ENCODE peak calls at places on chromosomes 12 and 14, in ten cellular contexts. One of them, this sample, is unnamed.

GRCh38 chr12:51393676-51394545 is 2.7 kb upstream of the GALNT6 start:
- DNase-seq in endothelial cell of umbilical vein: peak; percentile 85
- DNase-seq in fibroblast of the aortic adventitia: peak; percentile 64
- DNase-seq in MM.1S: no peak
- DNase-seq in colonic mucosa: no peak
- DNase-seq in ovary: no peak
- DNase-seq in lower lobe of right lung: no peak
- DNase-seq in heart right ventricle: peak; percentile 20
- DNase-seq in fibroblast of mammary gland: peak; percentile 93
- DNase-seq in BJ: peak; percentile 90
- DNase-seq in this sample: peak; percentile 35

GRCh38 chr12:83015390-83016225 is 328.9 kb downstream of the TMTC2 start:
- DNase-seq in endothelial cell of umbilical vein: peak; percentile 77
- DNase-seq in fibroblast of the aortic adventitia: no peak
- DNase-seq in MM.1S: no peak
- DNase-seq in colonic mucosa: no peak
- DNase-seq in ovary: peak; percentile 32
- DNase-seq in lower lobe of right lung: no peak
- DNase-seq in heart right ventricle: no peak
- DNase-seq in fibroblast of mammary gland: peak; percentile 1
- DNase-seq in BJ: no peak
- DNase-seq in this sample: no peak

GRCh38 chr12:88644946-88645702 is 64.9 kb upstream of the KITLG start:
- DNase-seq in endothelial cell of umbilical vein: no peak
- DNase-seq in fibroblast of the aortic adventitia: no peak
- DNase-seq in MM.1S: peak; percentile 14
- DNase-seq in colonic mucosa: no peak
- DNase-seq in ovary: no peak
- DNase-seq in lower lobe of right lung: no peak
- DNase-seq in heart right ventricle: no peak
- DNase-seq in fibroblast of mammary gland: no peak
- DNase-seq in BJ: no peak
- DNase-seq in this sample: no peak

GRCh38 chr14:73227812-73228781 is 9.2 kb upstream of the PAPLN start:
- DNase-seq in endothelial cell of umbilical vein: peak; percentile 96
- DNase-seq in fibroblast of the aortic adventitia: peak; percentile 89
- DNase-seq in MM.1S: no peak
- DNase-seq in colonic mucosa: peak; percentile 30
- DNase-seq in ovary: peak; percentile 74
- DNase-seq in lower lobe of right lung: peak; percentile 40
- DNase-seq in heart right ventricle: peak; percentile 42
- DNase-seq in fibroblast of mammary gland: peak; percentile 93
- DNase-seq in BJ: peak; percentile 44
- DNase-seq in this sample: peak; percentile 93

GRCh38 chr14:91065266-91065665 is 4.8 kb upstream of the RPS6KA5 start:
- DNase-seq in endothelial cell of umbilical vein: no peak
- DNase-seq in fibroblast of the aortic adventitia: no peak
- DNase-seq in MM.1S: no peak
- DNase-seq in colonic mucosa: no peak
- DNase-seq in ovary: no peak
- DNase-seq in lower lobe of right lung: no peak
- DNase-seq in heart right ventricle: no peak
- DNase-seq in fibroblast of mammary gland: peak; percentile 2
- DNase-seq in BJ: no peak
- DNase-seq in this sample: no peak

GRCh38 chr12:40946612-40947194 is 241.4 kb upstream of the PDZRN4 start:
- DNase-seq in endothelial cell of umbilical vein: peak; percentile 55
- DNase-seq in fibroblast of the aortic adventitia: peak; percentile 59
- DNase-seq in MM.1S: peak; percentile 51
- DNase-seq in colonic mucosa: no peak
- DNase-seq in ovary: no peak
- DNase-seq in lower lobe of right lung: no peak
- DNase-seq in heart right ventricle: no peak
- DNase-seq in fibroblast of mammary gland: peak; percentile 52
- DNase-seq in BJ: no peak
- DNase-seq in this sample: no peak

GRCh38 chr14:77245820-77246219 is 25.2 kb downstream of the NGB start:
- DNase-seq in endothelial cell of umbilical vein: no peak
- DNase-seq in fibroblast of the aortic adventitia: no peak
- DNase-seq in MM.1S: no peak
- DNase-seq in colonic mucosa: no peak
- DNase-seq in ovary: no peak
- DNase-seq in lower lobe of right lung: no peak
- DNase-seq in heart right ventricle: no peak
- DNase-seq in fibroblast of mammary gland: peak; percentile 1
- DNase-seq in BJ: no peak
- DNase-seq in this sample: no peak

GRCh38 chr12:124389537-124390441 is 94.9 kb downstream of the RFLNA start:
- DNase-seq in endothelial cell of umbilical vein: no peak
- DNase-seq in fibroblast of the aortic adventitia: no peak
- DNase-seq in MM.1S: no peak
- DNase-seq in colonic mucosa: peak; percentile 71
- DNase-seq in ovary: peak; percentile 59
- DNase-seq in lower lobe of right lung: no peak
- DNase-seq in heart right ventricle: no peak
- DNase-seq in fibroblast of mammary gland: no peak
- DNase-seq in BJ: no peak
- DNase-seq in this sample: no peak

GRCh38 chr14:101361451-101362433 is 199.6 kb upstream of the DIO3 start:
- DNase-seq in endothelial cell of umbilical vein: no peak
- DNase-seq in fibroblast of the aortic adventitia: no peak
- DNase-seq in MM.1S: no peak
- DNase-seq in colonic mucosa: no peak
- DNase-seq in ovary: no peak
- DNase-seq in lower lobe of right lung: no peak
- DNase-seq in heart right ventricle: no peak
- DNase-seq in fibroblast of mammary gland: no peak
- DNase-seq in BJ: no peak
- DNase-seq in this sample: no peak

GRCh38 chr14:101358726-101359125 is 202.6 kb upstream of the DIO3 start:
- DNase-seq in endothelial cell of umbilical vein: no peak
- DNase-seq in fibroblast of the aortic adventitia: no peak
- DNase-seq in MM.1S: no peak
- DNase-seq in colonic mucosa: no peak
- DNase-seq in ovary: no peak
- DNase-seq in lower lobe of right lung: no peak
- DNase-seq in heart right ventricle: no peak
- DNase-seq in fibroblast of mammary gland: no peak
- DNase-seq in BJ: no peak
- DNase-seq in this sample: no peak

GRCh38 chr14:101361044-101361443 is 200.3 kb upstream of the DIO3 start:
- DNase-seq in endothelial cell of umbilical vein: no peak
- DNase-seq in fibroblast of the aortic adventitia: no peak
- DNase-seq in MM.1S: no peak
- DNase-seq in colonic mucosa: no peak
- DNase-seq in ovary: no peak
- DNase-seq in lower lobe of right lung: no peak
- DNase-seq in heart right ventricle: no peak
- DNase-seq in fibroblast of mammary gland: no peak
- DNase-seq in BJ: no peak
- DNase-seq in this sample: no peak

GRCh38 chr14:101359221-101360044 is 201.9 kb upstream of the DIO3 start:
- DNase-seq in endothelial cell of umbilical vein: no peak
- DNase-seq in fibroblast of the aortic adventitia: no peak
- DNase-seq in MM.1S: no peak
- DNase-seq in colonic mucosa: peak; percentile 37
- DNase-seq in ovary: peak; percentile 71
- DNase-seq in lower lobe of right lung: no peak
- DNase-seq in heart right ventricle: no peak
- DNase-seq in fibroblast of mammary gland: peak; percentile 6
- DNase-seq in BJ: peak; percentile 49
- DNase-seq in this sample: no peak

DNA sequence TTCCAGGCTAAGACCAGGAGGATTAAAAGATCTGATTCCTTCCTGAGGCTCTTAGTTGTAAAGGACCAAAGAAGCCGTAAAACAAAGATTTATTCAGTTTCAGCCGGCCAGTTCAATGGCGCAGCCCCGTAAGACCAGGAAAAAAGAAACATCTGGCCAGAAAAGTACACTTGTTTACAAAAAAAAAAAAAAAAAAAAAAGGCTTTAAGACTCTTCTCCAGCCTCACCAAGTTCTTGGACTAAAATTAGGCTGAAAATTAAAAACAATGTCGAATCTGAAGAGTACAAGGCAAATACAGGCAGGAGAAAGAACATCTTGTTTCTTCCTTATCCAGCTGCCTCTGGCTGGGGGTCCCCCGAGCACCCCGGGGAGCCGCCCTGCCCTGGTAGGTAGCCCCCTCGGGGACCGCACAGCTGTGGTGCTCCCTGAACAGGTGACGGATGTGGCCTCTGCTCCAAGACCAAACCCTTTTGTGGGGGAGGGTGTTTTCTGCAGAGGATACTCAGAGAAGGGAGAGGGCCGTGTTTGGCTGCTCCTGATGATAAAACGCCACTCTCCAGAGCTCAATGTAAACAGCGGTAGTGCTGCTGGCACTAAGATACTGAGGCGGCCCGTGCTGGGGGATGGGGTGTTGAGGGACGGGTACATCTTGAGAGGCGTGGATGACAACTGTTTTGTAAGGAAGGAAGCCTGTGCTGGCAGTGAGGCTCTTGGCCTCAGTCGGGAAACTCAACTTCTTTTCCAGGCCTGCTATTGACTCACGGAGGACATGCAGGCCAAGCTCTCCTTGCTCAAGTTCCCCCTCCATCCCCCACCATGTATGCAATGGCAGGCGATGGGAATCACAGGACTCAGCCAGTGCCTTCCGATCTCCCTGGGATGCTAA is 201.0 kb upstream of the DIO3 start:
- DNase-seq in endothelial cell of umbilical vein: no peak
- DNase-seq in fibroblast of the aortic adventitia: no peak
- DNase-seq in MM.1S: no peak
- DNase-seq in colonic mucosa: peak; percentile 58
- DNase-seq in ovary: peak; percentile 66
- DNase-seq in lower lobe of right lung: no peak
- DNase-seq in heart right ventricle: peak; percentile 25
- DNase-seq in fibroblast of mammary gland: peak; percentile 25
- DNase-seq in BJ: no peak
- DNase-seq in this sample: no peak
- TF ChIP-seq CTCF in endothelial cell of umbilical vein: no peak
- TF ChIP-seq CTCF in fibroblast of the aortic adventitia: no peak
- TF ChIP-seq CTCF in MM.1S: no peak
- TF ChIP-seq CTCF in colonic mucosa: no peak
- TF ChIP-seq CTCF in ovary: no peak
- TF ChIP-seq CTCF in lower lobe of right lung: no peak
- TF ChIP-seq CTCF in heart right ventricle: no peak
- TF ChIP-seq CTCF in fibroblast of mammary gland: no peak
- TF ChIP-seq CTCF in BJ: no peak
- TF ChIP-seq CTCF in this sample: no peak

DNA sequence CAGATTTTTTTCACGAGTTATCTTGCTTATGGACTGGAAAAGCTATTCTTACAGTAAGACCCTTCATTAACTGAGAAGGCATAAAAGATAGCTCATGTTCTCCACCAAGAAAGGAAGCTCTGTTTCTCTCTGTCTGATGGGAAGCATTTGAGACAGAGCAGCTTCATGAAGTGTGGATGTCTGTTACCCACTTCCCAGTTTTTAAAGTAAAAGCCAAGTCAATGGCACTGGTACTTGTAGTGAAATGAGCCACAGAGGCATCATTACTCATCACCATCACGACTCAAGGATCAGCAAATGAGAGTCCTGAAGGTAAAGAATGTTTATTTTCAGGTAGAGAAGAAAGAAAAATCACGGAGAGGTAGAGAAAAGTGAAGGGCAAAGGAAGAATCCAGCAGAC is 483.7 kb downstream of the ZFP36L1 start:
- DNase-seq in endothelial cell of umbilical vein: no peak
- DNase-seq in fibroblast of the aortic adventitia: no peak
- DNase-seq in MM.1S: no peak
- DNase-seq in colonic mucosa: no peak
- DNase-seq in ovary: no peak
- DNase-seq in lower lobe of right lung: no peak
- DNase-seq in heart right ventricle: no peak
- DNase-seq in fibroblast of mammary gland: no peak
- DNase-seq in BJ: no peak
- DNase-seq in this sample: no peak
- H3K4me3 ChIP-seq in endothelial cell of umbilical vein: no peak overlapping the region
- H3K4me3 ChIP-seq in fibroblast of the aortic adventitia: no peak overlapping the region
- H3K4me3 ChIP-seq in MM.1S: no peak overlapping the region
- H3K4me3 ChIP-seq in colonic mucosa: no peak overlapping the region
- H3K4me3 ChIP-seq in ovary: no peak overlapping the region
- H3K4me3 ChIP-seq in lower lobe of right lung: no peak overlapping the region
- H3K4me3 ChIP-seq in heart right ventricle: no peak overlapping the region
- H3K4me3 ChIP-seq in fibroblast of mammary gland: no peak overlapping the region
- H3K4me3 ChIP-seq in BJ: no peak overlapping the region
- H3K4me3 ChIP-seq in this sample: no peak overlapping the region

GRCh38 chr12:112091563-112091962 is 17.0 kb downstream of the NAA25 start:
- DNase-seq in endothelial cell of umbilical vein: no peak
- DNase-seq in fibroblast of the aortic adventitia: no peak
- DNase-seq in MM.1S: no peak
- DNase-seq in colonic mucosa: no peak
- DNase-seq in ovary: no peak
- DNase-seq in lower lobe of right lung: no peak
- DNase-seq in heart right ventricle: no peak
- DNase-seq in fibroblast of mammary gland: no peak
- DNase-seq in BJ: no peak
- DNase-seq in this sample: no peak

GRCh38 chr12:112087851-112088250 is 20.7 kb downstream of the NAA25 start:
- DNase-seq in endothelial cell of umbilical vein: no peak
- DNase-seq in fibroblast of the aortic adventitia: no peak
- DNase-seq in MM.1S: no peak
- DNase-seq in colonic mucosa: no peak
- DNase-seq in ovary: no peak
- DNase-seq in lower lobe of right lung: no peak
- DNase-seq in heart right ventricle: no peak
- DNase-seq in fibroblast of mammary gland: no peak
- DNase-seq in BJ: no peak
- DNase-seq in this sample: no peak

DNA sequence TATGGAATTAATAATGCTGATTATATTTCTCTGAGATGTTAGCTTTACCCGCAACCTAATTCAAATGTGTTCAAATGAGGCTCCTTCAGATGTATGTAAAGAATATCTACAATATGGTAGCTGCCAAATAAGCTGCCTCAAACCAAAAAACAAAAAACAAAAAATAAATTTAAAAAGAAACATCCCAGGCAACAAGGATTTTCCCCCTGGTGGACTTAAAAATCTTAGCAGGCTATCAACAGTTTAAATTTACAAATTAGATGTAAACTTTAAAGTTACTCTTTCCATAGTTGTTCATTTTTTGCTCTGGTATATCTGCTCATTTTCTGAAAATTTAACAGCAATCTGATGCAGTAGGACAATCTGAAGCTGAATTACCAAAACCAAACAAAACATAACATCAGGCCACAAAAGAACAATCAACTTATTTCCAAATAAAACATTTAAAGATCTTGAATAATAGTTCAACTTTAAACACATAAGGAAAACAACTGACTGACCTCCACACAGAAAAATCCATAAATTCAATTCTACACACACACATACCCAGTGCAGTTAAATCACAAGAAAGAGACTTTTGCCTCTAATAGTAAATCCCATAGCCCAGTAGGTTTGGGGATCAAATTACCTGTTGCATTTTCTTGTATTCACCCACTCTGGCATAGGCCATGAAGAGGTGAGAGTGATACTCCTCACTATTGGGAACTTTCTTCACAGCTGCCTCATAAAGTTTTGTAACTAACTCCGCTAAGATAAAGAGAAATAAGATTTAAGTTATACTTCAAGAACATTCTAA is 21.3 kb downstream of the NAA25 start:
- DNase-seq in endothelial cell of umbilical vein: no peak
- DNase-seq in fibroblast of the aortic adventitia: no peak
- DNase-seq in MM.1S: no peak
- DNase-seq in colonic mucosa: no peak
- DNase-seq in ovary: no peak
- DNase-seq in lower lobe of right lung: no peak
- DNase-seq in heart right ventricle: no peak
- DNase-seq in fibroblast of mammary gland: no peak
- DNase-seq in BJ: no peak
- DNase-seq in this sample: no peak
- TF ChIP-seq CTCF in endothelial cell of umbilical vein: no peak
- TF ChIP-seq CTCF in fibroblast of the aortic adventitia: peak; percentile 39
- TF ChIP-seq CTCF in MM.1S: no peak
- TF ChIP-seq CTCF in colonic mucosa: no peak
- TF ChIP-seq CTCF in ovary: no peak
- TF ChIP-seq CTCF in lower lobe of right lung: no peak
- TF ChIP-seq CTCF in heart right ventricle: no peak
- TF ChIP-seq CTCF in fibroblast of mammary gland: peak; percentile 20
- TF ChIP-seq CTCF in BJ: peak; percentile 17
- TF ChIP-seq CTCF in this sample: peak; percentile 45

DNA sequence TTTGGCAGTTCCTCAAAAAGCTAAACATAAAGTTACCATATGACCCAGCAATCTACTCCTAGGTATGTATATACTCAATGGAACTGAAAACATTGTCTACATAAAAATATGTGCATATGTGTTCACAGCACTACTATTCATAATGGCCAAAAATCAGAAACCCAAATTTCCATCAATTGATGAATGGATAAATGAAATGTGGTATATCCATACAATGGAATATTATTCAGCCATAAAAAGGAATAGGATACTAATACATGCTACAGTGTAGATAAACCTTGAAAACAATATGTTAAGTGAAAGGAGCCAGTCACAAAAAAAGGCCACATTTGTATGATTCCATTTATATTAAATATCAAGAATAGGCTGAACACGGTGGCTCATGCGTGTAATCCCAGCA is 3.4 kb downstream of the ACYP1 start:
- DNase-seq in endothelial cell of umbilical vein: no peak
- DNase-seq in fibroblast of the aortic adventitia: no peak
- DNase-seq in MM.1S: no peak
- DNase-seq in colonic mucosa: no peak
- DNase-seq in ovary: no peak
- DNase-seq in lower lobe of right lung: no peak
- DNase-seq in heart right ventricle: no peak
- DNase-seq in fibroblast of mammary gland: no peak
- DNase-seq in BJ: no peak
- DNase-seq in this sample: no peak
- H3K4me3 ChIP-seq in endothelial cell of umbilical vein: no peak overlapping the region
- H3K4me3 ChIP-seq in fibroblast of the aortic adventitia: no peak overlapping the region
- H3K4me3 ChIP-seq in MM.1S: no peak overlapping the region
- H3K4me3 ChIP-seq in colonic mucosa: no peak overlapping the region
- H3K4me3 ChIP-seq in ovary: no peak overlapping the region
- H3K4me3 ChIP-seq in lower lobe of right lung: no peak overlapping the region
- H3K4me3 ChIP-seq in heart right ventricle: no peak overlapping the region
- H3K4me3 ChIP-seq in fibroblast of mammary gland: no peak overlapping the region
- H3K4me3 ChIP-seq in BJ: no peak overlapping the region
- H3K4me3 ChIP-seq in this sample: no peak overlapping the region

This sample was measured in retinal pigment epithelial cell.